ENCODE peak calls at places on chromosome 3, in ten cellular contexts. P is vagina, A is tibial nerve, O is HepG2, W is left ventricle myocardium inferior, I is transverse colon, J is AG09309, Q is foreskin fibroblast, U is GM23338, E is left lung. B is an unnamed sample.

GRCh38 chr3:122074621-122075265 is 19.6 kb downstream of the CD86 start:
- DNase-seq in E (no peak), Q (no peak), I (peak; percentile 34), U (no peak), W (peak; percentile 50), P (no peak), O (no peak), J (no peak), A (no peak), B (no peak)

GRCh38 chr3:27451845-27452244 is 32.3 kb downstream of the SLC4A7 start:
- DNase-seq in O (no peak), P (no peak), A (no peak), W (no peak), U (no peak), E (no peak), J (no peak), I (no peak), Q (no peak), B (no peak)

GRCh38 chr3:101902041-101902440 is 52.7 kb downstream of the NFKBIZ start:
- DNase-seq in P (no peak), I (no peak), J (peak; percentile 84), U (no peak), Q (peak; percentile 96), E (no peak), O (no peak), A (no peak), W (no peak), B (peak; percentile 100)

GRCh38 chr3:38062809-38063208 is 23.8 kb downstream of the DLEC1 start:
- DNase-seq in A (no peak), O (no peak), U (no peak), J (no peak), W (no peak), P (no peak), I (no peak), E (no peak), Q (no peak), B (no peak)

GRCh38 chr3:184981071-184981470 is 169.1 kb downstream of the VPS8 start:
- DNase-seq in W (no peak), A (no peak), O (peak; percentile 78), I (peak; percentile 51), J (no peak), P (no peak), Q (no peak), E (no peak), U (no peak), B (no peak)

GRCh38 chr3:46544771-46545503 is 21.2 kb downstream of the LRRC2 start:
- DNase-seq in E (no peak), J (no peak), A (no peak), Q (no peak), P (no peak), I (no peak), O (no peak), W (no peak), U (peak; percentile 52), B (no peak)

GRCh38 chr3:63193647-63194046 is 84.5 kb upstream of the SYNPR start:
- DNase-seq in I (no peak), P (no peak), U (peak; percentile 77), A (no peak), E (no peak), Q (peak; percentile 41), J (peak; percentile 11), W (no peak), O (peak; percentile 6), B (no peak)

GRCh38 chr3:112681822-112682325 is 40.9 kb upstream of the CCDC80 start:
- DNase-seq in P (no peak), O (no peak), J (no peak), E (no peak), U (no peak), I (no peak), W (no peak), A (no peak), Q (peak; percentile 58), B (peak; percentile 48)

GRCh38 chr3:171261487-171261886 is 198.7 kb downstream of the TNIK start:
- DNase-seq in O (no peak), A (no peak), Q (no peak), P (no peak), W (no peak), U (no peak), J (no peak), I (peak; percentile 24), E (no peak), B (peak; percentile 39)

GRCh38 chr3:130576571-130577266 is 59.7 kb downstream of the COL6A6 start:
- DNase-seq in P (no peak), W (no peak), J (peak; percentile 10), U (no peak), Q (peak; percentile 54), I (no peak), A (no peak), E (no peak), O (no peak), B (no peak)

GRCh38 chr3:99640214-99640851 is 1.9 kb downstream of the COL8A1 start:
- DNase-seq in Q (peak; percentile 52), U (no peak), W (no peak), I (no peak), O (no peak), E (no peak), J (no peak), A (no peak), P (no peak), B (no peak)

GRCh38 chr3:194130807-194131589 is 5.0 kb upstream of the HES1 start:
- DNase-seq in P (no peak), W (no peak), I (peak; percentile 62), A (no peak), E (peak; percentile 49), U (peak; percentile 70), Q (no peak), O (peak; percentile 94), J (no peak), B (no peak)

GRCh38 chr3:107798381-107798780 is 275.6 kb downstream of the BBX start:
- DNase-seq in E (no peak), U (no peak), P (no peak), A (no peak), J (no peak), I (no peak), W (no peak), O (no peak), Q (no peak), B (no peak)

GRCh38 chr3:44685128-44685800 is 27.2 kb upstream of the ZNF502 start:
- DNase-seq in W (peak; percentile 77), J (peak; percentile 55), U (peak; percentile 97), P (no peak), O (no peak), E (peak; percentile 91), A (peak; percentile 31), I (peak; percentile 76), Q (peak; percentile 95), B (no peak)

GRCh38 chr3:12578742-12579141 is 21.9 kb downstream of the MKRN2 start:
- DNase-seq in W (no peak), Q (no peak), O (no peak), A (no peak), E (no peak), J (no peak), U (no peak), P (no peak), I (no peak), B (no peak)
- TF ChIP-seq CTCF in W (no peak), Q (no peak), O (no peak), A (no peak), E (no peak), J (peak; percentile 25), U (peak; percentile 35), P (no peak), I (no peak), B (peak; percentile 25)

GRCh38 chr3:50617911-50618481 is 1.0 kb downstream of the MAPKAPK3 start:
- DNase-seq in E (no peak), O (no peak), A (no peak), P (no peak), W (peak; percentile 73), U (no peak), Q (peak; percentile 49), I (no peak), J (no peak), B (no peak)
- H3K4me3 ChIP-seq in E (peak overlapping the region; percentile 90), O (peak overlapping the region; percentile 67), A (peak overlapping the region; percentile 90), P (peak overlapping the region; percentile 98), W (peak overlapping the region; percentile 96), U (peak overlapping the region; percentile 87), Q (peak overlapping the region; percentile 81), I (peak overlapping the region; percentile 96), J (peak overlapping the region; percentile 76), B (peak overlapping the region; percentile 77)

GRCh38 chr3:31713820-31714511 is 181.2 kb downstream of the STT3B start:
- DNase-seq in A (no peak), E (no peak), O (no peak), I (no peak), P (no peak), U (no peak), J (no peak), Q (no peak), W (no peak), B (no peak)
- TF ChIP-seq CTCF in A (no peak), E (no peak), O (no peak), I (no peak), P (no peak), U (no peak), J (no peak), Q (no peak), W (no peak), B (no peak)

GRCh38 chr3:133042778-133043177 is 4.6 kb downstream of the TMEM108 start:
- DNase-seq in A (no peak), O (no peak), P (no peak), J (no peak), U (no peak), E (no peak), Q (peak; percentile 15), I (no peak), W (no peak), B (no peak)

GRCh38 chr3:133038089-133038730 is at the start of gene TMEM108:
- DNase-seq in U (peak; percentile 98), J (no peak), I (peak; percentile 52), Q (peak; percentile 81), W (peak; percentile 78), E (peak; percentile 89), A (peak; percentile 8), P (no peak), O (no peak), B (no peak)

GRCh38 chr3:133038731-133039398 is 674 bp downstream of the TMEM108 start:
- DNase-seq in O (no peak), J (no peak), Q (peak; percentile 37), P (no peak), U (peak; percentile 76), W (peak; percentile 16), E (peak; percentile 85), I (no peak), A (no peak), B (no peak)

GRCh38 chr3:133041524-133041829 is 3.3 kb downstream of the TMEM108 start:
- DNase-seq in E (no peak), P (no peak), U (no peak), O (no peak), J (no peak), A (no peak), Q (no peak), W (no peak), I (no peak), B (no peak)

DNA sequence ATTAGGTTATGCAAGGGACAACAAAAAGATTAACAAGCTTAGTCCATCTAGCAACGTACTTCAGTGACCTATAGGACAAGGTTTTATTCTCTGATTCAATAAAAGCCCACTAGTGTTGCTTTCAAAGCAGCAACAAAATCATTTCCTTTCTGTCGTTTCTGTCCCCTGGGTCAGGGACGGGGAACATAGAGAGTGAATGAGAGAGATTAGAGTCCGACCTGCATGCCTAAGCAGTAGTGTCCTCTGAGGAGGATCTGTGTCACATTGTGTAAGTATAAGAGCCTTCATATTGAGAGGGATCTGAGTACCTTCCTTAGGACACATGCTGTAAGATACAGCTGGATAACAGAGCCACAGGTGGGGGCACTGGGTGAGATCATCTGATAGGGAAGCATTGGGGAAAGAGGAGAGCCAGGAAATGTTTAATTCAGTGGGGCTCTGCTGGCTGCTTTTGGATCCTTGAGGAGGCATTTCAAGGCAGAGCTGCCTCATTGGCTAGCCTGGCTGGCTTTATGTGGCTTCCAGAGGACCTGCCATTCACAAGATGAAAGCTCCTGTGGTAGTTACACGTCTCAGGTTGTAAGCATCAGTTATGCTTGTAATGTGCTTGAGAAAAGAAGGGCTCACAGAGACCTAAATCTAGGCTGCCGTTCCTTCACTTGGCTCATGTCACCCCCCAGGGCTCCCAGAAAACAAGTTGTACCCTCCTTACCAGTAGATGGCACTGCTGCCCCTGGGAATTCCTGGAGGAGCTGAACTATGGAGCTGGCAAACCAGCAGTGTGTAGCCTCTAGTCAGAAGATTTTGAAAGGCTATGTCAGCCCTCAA is 2.7 kb downstream of the TMEM108 start:
- DNase-seq in P (no peak), U (peak; percentile 94), A (peak; percentile 67), W (peak; percentile 54), O (peak; percentile 58), E (no peak), I (peak; percentile 61), Q (peak; percentile 77), J (peak; percentile 18), B (no peak)
- H3K4me3 ChIP-seq in P (no peak overlapping the region), U (no peak overlapping the region), A (no peak overlapping the region), W (peak overlapping the region; percentile 24), O (no peak overlapping the region), E (no peak overlapping the region), I (no peak overlapping the region), Q (no peak overlapping the region), J (no peak overlapping the region), B (no peak overlapping the region)